ENCODE peak calls at places on chromosome 13, in four cellular contexts. K, W, E and L are unnamed samples.

GRCh38 chr13:41802684-41803554 is 158.0 kb downstream of the VWA8 start:
- DNase-seq in K (peak; percentile 1), W (no peak), E (no peak), L (no peak)

GRCh38 chr13:30865131-30866009 is 40.7 kb upstream of the MEDAG start:
- DNase-seq in K (peak; percentile 94), W (peak; percentile 90), E (peak; percentile 87), L (peak; percentile 28)

GRCh38 chr13:93224545-93224944 is 2.1 kb upstream of the GPC6 start:
- DNase-seq in K (peak; percentile 99), W (no peak), E (no peak), L (no peak)

GRCh38 chr13:30846311-30846710 is 59.8 kb upstream of the MEDAG start:
- DNase-seq in K (no peak), W (no peak), E (no peak), L (no peak)

GRCh38 chr13:30616927-30617314 is 799 bp upstream of the USPL1 start:
- DNase-seq in K (peak; percentile 95), W (peak; percentile 85), E (peak; percentile 78), L (no peak)

GRCh38 chr13:41384749-41385503 is 72.4 kb upstream of the RGCC start:
- DNase-seq in K (peak; percentile 17), W (no peak), E (no peak), L (no peak)

GRCh38 chr13:83121904-83122303 is 760.4 kb downstream of the SLITRK1 start:
- DNase-seq in K (no peak), W (no peak), E (no peak), L (no peak)

GRCh38 chr13:95573226-95573625 is 20.7 kb downstream of the CLDN10 start:
- DNase-seq in K (no peak), W (no peak), E (no peak), L (no peak)

GRCh38 chr13:74485757-74486156 is 351.6 kb upstream of the KLF12 start:
- DNase-seq in K (no peak), W (no peak), E (no peak), L (no peak)

GRCh38 chr13:110713981-110714797 is 689 bp downstream of the ING1 start:
- DNase-seq in K (peak; percentile 68), W (peak; percentile 79), E (peak; percentile 76), L (peak; percentile 86)

GRCh38 chr13:21043898-21044297 is 17.5 kb downstream of the LATS2 start:
- DNase-seq in K (no peak), W (no peak), E (no peak), L (no peak)

GRCh38 chr13:95153647-95154405 is 147.4 kb downstream of the ABCC4 start:
- DNase-seq in K (no peak), W (no peak), E (no peak), L (no peak)

GRCh38 chr13:29702912-29703351 is 107.4 kb upstream of the SLC7A1 start:
- DNase-seq in K (peak; percentile 87), W (no peak), E (peak; percentile 60), L (no peak)

GRCh38 chr13:50125306-50125555 is 110.0 kb downstream of the KCNRG start:
- DNase-seq in K (no peak), W (no peak), E (no peak), L (no peak)

GRCh38 chr13:94708031-94708571 is 4.2 kb downstream of the SOX21 start:
- DNase-seq in K (peak; percentile 75), W (no peak), E (no peak), L (no peak)

GRCh38 chr13:21895769-21896168 is 224.9 kb downstream of the FGF9 start:
- DNase-seq in K (no peak), W (peak; percentile 21), E (no peak), L (no peak)

GRCh38 chr13:101398920-101399319 is 17.4 kb downstream of the NALCN start:
- DNase-seq in K (no peak), W (no peak), E (no peak), L (no peak)

GRCh38 chr13:82878536-82878935 is 1003.7 kb downstream of the SLITRK1 start:
- DNase-seq in K (no peak), W (no peak), E (no peak), L (no peak)

GRCh38 chr13:26557393-26558073 is at the start of gene WASF3:
- DNase-seq in K (peak; percentile 97), W (peak; percentile 94), E (peak; percentile 94), L (peak; percentile 12)

GRCh38 chr13:106299616-106300015 is 235.8 kb downstream of the EFNB2 start:
- DNase-seq in K (no peak), W (no peak), E (no peak), L (no peak)

GRCh38 chr13:22800726-22801401 is 379.9 kb upstream of the SGCG start:
- DNase-seq in K (no peak), W (peak; percentile 74), E (peak; percentile 82), L (no peak)

GRCh38 chr13:93398167-93398566 is 171.6 kb downstream of the GPC6 start:
- DNase-seq in K (no peak), W (no peak), E (no peak), L (no peak)

GRCh38 chr13:109840201-109840892 is 54.0 kb upstream of the IRS2 start:
- DNase-seq in K (peak; percentile 40), W (no peak), E (no peak), L (no peak)

GRCh38 chr13:41468631-41469030 is 11.3 kb downstream of the RGCC start:
- DNase-seq in K (no peak), W (no peak), E (no peak), L (no peak)

GRCh38 chr13:20796791-20797513 is 23.2 kb upstream of the EEF1AKMT1 start:
- DNase-seq in K (no peak), W (no peak), E (no peak), L (no peak)

GRCh38 chr13:34772881-34773280 is 169.2 kb upstream of the NBEA start:
- DNase-seq in K (no peak), W (no peak), E (no peak), L (no peak)

GRCh38 chr13:70391678-70392077 is 283.4 kb upstream of the KLHL1 start:
- DNase-seq in K (peak; percentile 52), W (no peak), E (no peak), L (no peak)

GRCh38 chr13:30978981-30979956 is 46.8 kb downstream of the TEX26 start:
- DNase-seq in K (peak; percentile 90), W (no peak), E (no peak), L (peak; percentile 9)

GRCh38 chr13:113816925-113817859 is 46.7 kb downstream of the GAS6 start:
- DNase-seq in K (peak; percentile 93), W (peak; percentile 95), E (peak; percentile 94), L (peak; percentile 81)

GRCh38 chr13:44259045-44260042 is 114.3 kb upstream of the SERP2 start:
- DNase-seq in K (no peak), W (peak; percentile 84), E (peak; percentile 82), L (peak; percentile 84)

GRCh38 chr13:110912651-110913051 is 2.2 kb downstream of the ANKRD10 start:
- DNase-seq in K (peak; percentile 22), W (peak; percentile 69), E (no peak), L (no peak)

GRCh38 chr13:93080587-93080986 is 146.0 kb upstream of the GPC6 start:
- DNase-seq in K (no peak), W (no peak), E (no peak), L (no peak)

GRCh38 chr13:28569886-28570285 is 75.0 kb upstream of the FLT1 start:
- DNase-seq in K (no peak), W (no peak), E (no peak), L (no peak)

GRCh38 chr13:94300401-94300800 is 179.1 kb downstream of the DCT start:
- DNase-seq in K (peak; percentile 91), W (no peak), E (no peak), L (no peak)

GRCh38 chr13:97220151-97220900 is 1.8 kb upstream of the MBNL2 start:
- DNase-seq in K (no peak), W (no peak), E (no peak), L (no peak)
- H3K27me3 ChIP-seq in K (peaks cover under 1% of the 10 kb centered on the region), W (no peaks in the 10 kb centered on the region), E (no peaks in the 10 kb centered on the region), L (no peaks in the 10 kb centered on the region)

GRCh38 chr13:99969368-99969933 is 2.1 kb downstream of the ZIC5 start:
- DNase-seq in K (no peak), W (no peak), E (no peak), L (no peak)

GRCh38 chr13:99972190-99972731 is 694 bp upstream of the ZIC5 start:
- DNase-seq in K (peak; percentile 74), W (no peak), E (no peak), L (no peak)

GRCh38 chr13:99969934-99970760 is 1.4 kb downstream of the ZIC5 start:
- DNase-seq in K (peak; percentile 92), W (no peak), E (no peak), L (peak; percentile 46)

GRCh38 chr13:99971576-99972189 is at the start of gene ZIC5:
- DNase-seq in K (peak; percentile 91), W (no peak), E (no peak), L (no peak)

GRCh38 chr13:99970761-99971575 is 599 bp downstream of the ZIC5 start:
- DNase-seq in K (peak; percentile 76), W (no peak), E (no peak), L (no peak)
- H3K27me3 ChIP-seq in K (no peaks in the 10 kb centered on the region), W (peaks cover 76% of the 10 kb centered on the region), E (no peaks in the 10 kb centered on the region), L (peaks cover 72% of the 10 kb centered on the region)

GRCh38 chr13:32851083-32852064 is 164.8 kb upstream of the KL start:
- DNase-seq in K (peak; percentile 31), W (no peak), E (no peak), L (no peak)

GRCh38 chr13:32852568-32852967 is 163.7 kb upstream of the KL start:
- DNase-seq in K (no peak), W (no peak), E (no peak), L (no peak)

GRCh38 chr13:32849369-32849768 is 166.9 kb upstream of the KL start:
- DNase-seq in K (no peak), W (no peak), E (no peak), L (no peak)

GRCh38 chr13:32846556-32846955 is 169.7 kb upstream of the KL start:
- DNase-seq in K (peak; percentile 65), W (no peak), E (no peak), L (no peak)

DNA sequence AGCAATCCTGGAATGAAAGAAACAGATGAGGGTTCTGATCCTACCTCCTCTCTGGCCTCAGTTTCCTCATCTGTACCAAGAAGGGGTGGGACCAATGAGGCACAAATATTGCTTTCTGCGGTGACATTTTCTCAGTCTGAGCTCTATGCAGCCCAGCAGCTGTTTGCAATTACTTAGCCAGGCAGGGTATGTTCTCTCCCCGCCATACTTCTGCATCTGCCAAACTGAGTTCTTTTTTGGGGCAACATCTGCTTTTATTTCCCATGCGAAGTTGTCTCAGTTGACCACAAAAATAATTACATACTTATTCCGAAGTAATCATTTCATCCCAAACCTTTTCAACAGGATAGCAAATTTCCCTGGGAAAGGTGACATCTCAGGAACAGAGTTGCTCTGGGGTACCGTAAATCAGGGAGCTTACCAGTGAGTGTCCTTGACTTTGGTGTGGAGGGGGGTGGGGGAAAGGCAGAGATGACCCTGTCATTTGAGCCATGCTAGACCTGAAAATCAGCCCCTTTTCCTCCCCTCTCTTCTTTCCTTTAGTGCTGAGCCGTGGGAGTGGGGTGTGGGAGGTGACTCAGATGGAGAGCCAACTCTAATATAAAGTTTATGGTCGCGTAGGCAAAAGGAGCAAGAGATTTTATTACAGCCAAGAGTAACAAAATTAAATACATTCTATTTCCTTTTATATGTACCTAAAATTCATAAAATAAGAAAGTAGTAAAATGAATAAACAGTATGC is 165.7 kb upstream of the KL start:
- DNase-seq in K (no peak), W (no peak), E (no peak), L (no peak)
- H3K27me3 ChIP-seq in K (no peaks in the 10 kb centered on the region), W (no peaks in the 10 kb centered on the region), E (no peaks in the 10 kb centered on the region), L (no peaks in the 10 kb centered on the region)

GRCh38 chr13:112057736-112058518 is 9.0 kb upstream of the SOX1 start:
- DNase-seq in K (no peak), W (no peak), E (no peak), L (no peak)
- H3K27me3 ChIP-seq in K (peaks cover 93% of the 10 kb centered on the region), W (peaks cover 7% of the 10 kb centered on the region), E (no peaks in the 10 kb centered on the region), L (peaks cover 41% of the 10 kb centered on the region)